ENCODE peak calls at places on chromosomes 16 and 17, in six cellular contexts. S is K562, N is transverse colon, Y is sigmoid colon, T is HCT116, X is SK-N-SH. R is an unnamed sample.

GRCh38 chr17:68238894-68239293 is 8.9 kb upstream of the AMZ2 start:
- DNase-seq in S (no peak), T (no peak), N (peak), X (no peak), Y (no peak), R (no peak)

GRCh38 chr17:27199948-27200347 is 94.0 kb upstream of the WSB1 start:
- DNase-seq in X (no peak), T (no peak), Y (no peak), S (no peak), N (no peak), R (no peak)

GRCh38 chr16:54447606-54448440 is 161.2 kb upstream of the IRX3 start:
- DNase-seq in S (peak), Y (no peak), N (no peak), X (no peak), T (no peak), R (peak)

GRCh38 chr16:593406-593805 is 3.5 kb downstream of the RAB40C start:
- DNase-seq in S (no peak), X (no peak), T (no peak), Y (no peak), N (peak), R (no peak)

GRCh38 chr17:50272711-50273653 is 1.3 kb upstream of the TMEM92 start:
- DNase-seq in T (no peak), X (peak), S (peak), N (peak), Y (no peak), R (no peak)

GRCh38 chr16:27109666-27110523 is 43.2 kb downstream of the C16orf82 start:
- DNase-seq in X (peak), N (peak), T (no peak), Y (peak), S (peak), R (no peak)

GRCh38 chr16:79728048-79728922 is 127.7 kb upstream of the MAF start:
- DNase-seq in S (no peak), Y (no peak), T (no peak), X (no peak), N (no peak), R (no peak)

GRCh38 chr16:46756772-46757171 is 8.6 kb upstream of the MYLK3 start:
- DNase-seq in X (no peak), S (no peak), T (no peak), Y (no peak), N (no peak), R (no peak)

GRCh38 chr17:980406-981291 is 1.1 kb upstream of the NXN start:
- DNase-seq in T (peak), X (peak), N (peak), Y (peak), S (peak), R (peak)
- H3K4me3 ChIP-seq in T (peak), X (peak), N (no peak), Y (peak), S (peak), R (peak)

DNA sequence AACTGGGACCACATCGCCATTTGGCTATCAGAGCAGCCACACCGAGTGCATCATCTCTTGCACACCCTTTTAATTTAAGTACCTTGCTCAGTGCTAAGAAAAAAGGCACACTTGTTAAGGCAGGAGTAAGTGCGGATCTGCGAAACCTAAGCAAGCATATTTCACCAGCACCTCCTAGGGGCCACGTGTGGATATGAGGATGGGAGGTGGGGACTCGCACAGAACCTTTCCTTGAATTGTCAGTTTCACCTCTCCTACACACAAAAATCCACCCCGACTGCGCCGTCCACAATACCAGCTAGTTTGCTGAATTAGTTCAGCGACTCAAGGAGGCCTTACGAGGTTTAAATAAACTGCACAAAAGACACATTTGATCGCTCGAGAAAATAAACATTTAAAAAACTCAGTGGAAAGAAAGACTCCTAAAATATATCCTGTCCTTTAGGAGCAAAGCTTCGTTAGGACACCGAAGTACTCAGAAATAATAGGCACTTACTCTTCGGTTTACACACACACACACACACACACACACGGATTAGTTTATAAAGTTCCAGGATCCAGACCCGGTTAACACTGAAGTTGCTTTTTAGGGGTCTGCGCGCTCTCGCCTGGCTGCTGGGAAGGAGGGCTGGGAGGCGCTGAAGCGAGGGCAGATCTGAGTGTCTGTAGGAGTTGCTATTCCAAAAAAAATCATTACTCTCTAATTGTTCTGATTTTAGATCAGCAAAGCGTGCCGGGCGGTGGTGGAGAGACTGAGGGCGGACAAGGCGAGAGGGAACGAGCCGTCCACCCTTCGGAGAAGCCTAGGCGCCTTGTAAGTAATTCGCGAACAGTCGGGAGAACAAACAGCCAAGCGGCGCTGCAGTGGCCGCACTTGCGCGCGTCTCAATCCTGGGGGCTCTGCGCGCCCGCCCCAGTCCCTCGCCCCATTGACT is 1.0 kb upstream of the KCNJ2 start:
- DNase-seq in Y (peak), T (no peak), S (peak), N (peak), X (peak), R (peak)
- TF ChIP-seq CTCF in Y (peak), T (peak), S (peak), N (peak), X (peak), R (peak)

GRCh38 chr16:89917773-89918452 is 749 bp upstream of the MC1R start:
- DNase-seq in Y (peak), X (peak), S (peak), T (peak), N (peak), R (no peak)
- TF ChIP-seq POLR2AphosphoS5 in Y (peak), X (no peak), S (no peak), T (peak), N (peak), R (peak)

GRCh38 chr16:85171004-85171808 is 58.9 kb upstream of the CIBAR2 start:
- DNase-seq in X (no peak), S (no peak), N (no peak), T (no peak), Y (no peak), R (no peak)
- H3K4me3 ChIP-seq in X (peak), S (peak), N (no peak), T (no peak), Y (peak), R (peak)

GRCh38 chr16:49693445-49693844 is 162.5 kb downstream of the ZNF423 start:
- DNase-seq in T (no peak), N (no peak), Y (no peak), X (no peak), S (no peak), R (no peak)
- TF ChIP-seq CTCF in T (no peak), N (no peak), Y (no peak), X (no peak), S (no peak), R (no peak)

GRCh38 chr17:59848778-59849177 is 44.0 kb downstream of the TUBD1 start:
- DNase-seq in Y (peak), T (no peak), N (peak), S (no peak), X (no peak), R (no peak)
- TF ChIP-seq POLR2AphosphoS5 in Y (peak), T (no peak), N (peak), S (no peak), X (no peak), R (no peak)

GRCh38 chr17:8059131-8059530 is 20.3 kb downstream of the ALOX15B start:
- DNase-seq in X (no peak), Y (peak), S (no peak), N (no peak), T (no peak), R (no peak)
- H3K4me3 ChIP-seq in X (no peak), Y (no peak), S (no peak), N (no peak), T (no peak), R (no peak)

GRCh38 chr16:88991813-88992350 is 14.9 kb upstream of the CBFA2T3 start:
- DNase-seq in T (no peak), Y (no peak), N (no peak), X (no peak), S (peak), R (no peak)
- TF ChIP-seq CTCF in T (no peak), Y (no peak), N (no peak), X (no peak), S (peak), R (no peak)

GRCh38 chr17:55649935-55650597 is 72.6 kb downstream of the TMEM100 start:
- DNase-seq in N (no peak), T (no peak), Y (no peak), X (no peak), S (no peak), R (no peak)

GRCh38 chr17:55654821-55655220 is 67.8 kb downstream of the TMEM100 start:
- DNase-seq in Y (no peak), T (no peak), N (no peak), X (no peak), S (no peak), R (no peak)

GRCh38 chr17:55654015-55654414 is 68.6 kb downstream of the TMEM100 start:
- DNase-seq in T (no peak), N (no peak), S (no peak), X (no peak), Y (no peak), R (no peak)

GRCh38 chr17:55652114-55652513 is 70.5 kb downstream of the TMEM100 start:
- DNase-seq in S (no peak), T (no peak), N (no peak), Y (no peak), X (no peak), R (no peak)

GRCh38 chr17:55652825-55653224 is 69.8 kb downstream of the TMEM100 start:
- DNase-seq in X (no peak), T (no peak), N (no peak), S (no peak), Y (no peak), R (no peak)
- TF ChIP-seq POLR2AphosphoS5 in X (no peak), T (no peak), N (no peak), S (no peak), Y (no peak), R (no peak)